ENCODE peak calls at places on chromosome 19, in ten cellular contexts. W, Y, K, T, J, R, H, F, B and X are unnamed samples.

GRCh38 chr19:36136975-36137686 is 2.7 kb upstream of the CAPNS1 start:
- DNase-seq in W (peak; percentile 95), Y (peak; percentile 96), K (peak; percentile 76), T (no peak), J (no peak), R (peak; percentile 51), H (no peak), F (no peak), B (no peak), X (peak; percentile 82)

GRCh38 chr19:17473041-17473440 is 2.7 kb downstream of the SLC27A1 start:
- DNase-seq in W (peak; percentile 67), Y (no peak), K (no peak), T (no peak), J (no peak), R (peak; percentile 82), H (peak; percentile 54), F (no peak), B (peak; percentile 57), X (no peak)

GRCh38 chr19:58439576-58440554 is at the start of gene ZNF132:
- DNase-seq in W (peak; percentile 99), Y (peak; percentile 44), K (peak; percentile 99), T (peak; percentile 99), J (peak; percentile 84), R (peak; percentile 100), H (peak; percentile 99), F (peak; percentile 98), B (peak; percentile 99), X (peak; percentile 99)

GRCh38 chr19:50833117-50833801 is at the start of gene KLK15:
- DNase-seq in W (no peak), Y (no peak), K (no peak), T (no peak), J (no peak), R (no peak), H (no peak), F (no peak), B (no peak), X (no peak)

GRCh38 chr19:39398297-39398864 is 7.2 kb downstream of the MED29 start:
- DNase-seq in W (peak; percentile 93), Y (peak; percentile 84), K (peak; percentile 88), T (peak; percentile 16), J (no peak), R (peak; percentile 75), H (peak; percentile 84), F (no peak), B (no peak), X (no peak)

GRCh38 chr19:42048992-42049391 is 21.0 kb downstream of the GRIK5 start:
- DNase-seq in W (peak; percentile 55), Y (no peak), K (no peak), T (no peak), J (no peak), R (no peak), H (no peak), F (no peak), B (no peak), X (peak; percentile 49)

GRCh38 chr19:30419581-30420180 is 47.5 kb downstream of the ZNF536 start:
- DNase-seq in W (no peak), Y (no peak), K (no peak), T (peak; percentile 21), J (no peak), R (no peak), H (no peak), F (no peak), B (no peak), X (no peak)

GRCh38 chr19:30088567-30088966 is 146.5 kb downstream of the URI1 start:
- DNase-seq in W (no peak), Y (no peak), K (no peak), T (no peak), J (no peak), R (no peak), H (no peak), F (no peak), B (no peak), X (no peak)

GRCh38 chr19:45251452-45252354 is 632 bp downstream of the MARK4 start:
- DNase-seq in W (no peak), Y (no peak), K (no peak), T (no peak), J (no peak), R (no peak), H (peak; percentile 18), F (no peak), B (no peak), X (no peak)

GRCh38 chr19:47272448-47273312 is 2.0 kb upstream of the INAFM1 start:
- DNase-seq in W (no peak), Y (no peak), K (peak; percentile 55), T (no peak), J (peak; percentile 39), R (no peak), H (no peak), F (no peak), B (no peak), X (no peak)

GRCh38 chr19:5696196-5697021 is 6.3 kb downstream of the RPL36 start:
- DNase-seq in W (no peak), Y (no peak), K (peak; percentile 28), T (no peak), J (no peak), R (no peak), H (peak; percentile 29), F (no peak), B (no peak), X (no peak)

GRCh38 chr19:43789029-43789428 is 8.3 kb upstream of the KCNN4 start:
- DNase-seq in W (peak; percentile 33), Y (no peak), K (no peak), T (no peak), J (no peak), R (peak; percentile 66), H (no peak), F (no peak), B (no peak), X (no peak)

GRCh38 chr19:3243851-3244700 is 19.6 kb downstream of the CELF5 start:
- DNase-seq in W (peak; percentile 47), Y (no peak), K (peak; percentile 38), T (no peak), J (peak; percentile 47), R (peak; percentile 68), H (peak; percentile 52), F (no peak), B (peak; percentile 23), X (no peak)

GRCh38 chr19:6241680-6242079 is 38.1 kb downstream of the MLLT1 start:
- DNase-seq in W (no peak), Y (no peak), K (peak; percentile 55), T (peak; percentile 88), J (no peak), R (no peak), H (no peak), F (no peak), B (no peak), X (no peak)

GRCh38 chr19:3343619-3344502 is 22.5 kb upstream of the NFIC start:
- DNase-seq in W (peak; percentile 74), Y (peak; percentile 93), K (peak; percentile 88), T (peak; percentile 52), J (no peak), R (peak; percentile 93), H (peak; percentile 83), F (no peak), B (no peak), X (peak; percentile 73)

GRCh38 chr19:30696514-30696913 is 324.3 kb downstream of the ZNF536 start:
- DNase-seq in W (no peak), Y (peak; percentile 87), K (peak; percentile 30), T (no peak), J (no peak), R (peak; percentile 32), H (peak; percentile 41), F (no peak), B (no peak), X (no peak)

GRCh38 chr19:8306235-8307054 is 1.7 kb downstream of the CD320 start:
- DNase-seq in W (no peak), Y (no peak), K (peak; percentile 21), T (no peak), J (no peak), R (no peak), H (no peak), F (no peak), B (no peak), X (no peak)

GRCh38 chr19:9981406-9982260 is 28.7 kb downstream of the COL5A3 start:
- DNase-seq in W (no peak), Y (no peak), K (no peak), T (no peak), J (no peak), R (no peak), H (no peak), F (no peak), B (no peak), X (no peak)

GRCh38 chr19:43983544-43983911 is 460 bp upstream of the ZNF155 start:
- DNase-seq in W (no peak), Y (no peak), K (no peak), T (no peak), J (no peak), R (no peak), H (no peak), F (no peak), B (no peak), X (no peak)

GRCh38 chr19:3459322-3459881 is 20.9 kb downstream of the SMIM24 start:
- DNase-seq in W (no peak), Y (peak; percentile 78), K (peak; percentile 93), T (peak; percentile 45), J (no peak), R (peak; percentile 96), H (peak; percentile 43), F (no peak), B (peak; percentile 58), X (no peak)

GRCh38 chr19:47723573-47723923 is 10.3 kb downstream of the EHD2 start:
- DNase-seq in W (peak; percentile 80), Y (no peak), K (peak; percentile 78), T (no peak), J (no peak), R (peak; percentile 92), H (no peak), F (no peak), B (no peak), X (peak; percentile 75)

GRCh38 chr19:35357867-35358573 is at the start of gene FFAR3:
- DNase-seq in W (peak; percentile 1), Y (no peak), K (peak; percentile 68), T (no peak), J (no peak), R (peak; percentile 92), H (no peak), F (no peak), B (no peak), X (no peak)

GRCh38 chr19:17488593-17489391 is 18.5 kb downstream of the SLC27A1 start:
- DNase-seq in W (peak; percentile 76), Y (no peak), K (peak; percentile 67), T (no peak), J (peak; percentile 66), R (peak; percentile 38), H (peak; percentile 88), F (peak; percentile 40), B (no peak), X (peak; percentile 90)

GRCh38 chr19:6020972-6021805 is 43.2 kb upstream of the RANBP3 start:
- DNase-seq in W (no peak), Y (no peak), K (no peak), T (no peak), J (no peak), R (no peak), H (no peak), F (peak; percentile 77), B (no peak), X (peak; percentile 87)

GRCh38 chr19:16051254-16052025 is 24.9 kb upstream of the TPM4 start:
- DNase-seq in W (peak; percentile 28), Y (no peak), K (no peak), T (no peak), J (no peak), R (peak; percentile 58), H (peak; percentile 60), F (no peak), B (no peak), X (no peak)

GRCh38 chr19:46393456-46394397 is 19.6 kb downstream of the CCDC8 start:
- DNase-seq in W (no peak), Y (no peak), K (no peak), T (no peak), J (no peak), R (no peak), H (no peak), F (no peak), B (no peak), X (no peak)

GRCh38 chr19:14363203-14364097 is 17.8 kb upstream of the ADGRE5 start:
- DNase-seq in W (no peak), Y (peak; percentile 52), K (peak; percentile 88), T (no peak), J (peak; percentile 48), R (peak; percentile 96), H (peak; percentile 63), F (no peak), B (no peak), X (peak; percentile 38)

GRCh38 chr19:2051771-2052704 is 994 bp upstream of the MKNK2 start:
- DNase-seq in W (peak; percentile 40), Y (no peak), K (peak; percentile 73), T (no peak), J (peak; percentile 24), R (peak; percentile 77), H (peak; percentile 82), F (no peak), B (no peak), X (peak; percentile 34)